ENCODE peak calls at places on chromosome 17, in eight cellular contexts. C is fibroblast of lung, N is cardiac muscle cell, X is lower leg skin, B is BJ, M is heart left ventricle, S is AG10803, Y is prostate gland. G is an unnamed sample.

GRCh38 chr17:5344914-5345313 is 62.8 kb downstream of the RABEP1 start:
- DNase-seq in Y (no peak), N (no peak), X (no peak), M (no peak), B (no peak), C (no peak), S (no peak), G (no peak)

GRCh38 chr17:78557598-78558039 is 19.6 kb downstream of the DNAH17 start:
- DNase-seq in Y (no peak), X (no peak), M (no peak), S (peak; percentile 79), C (peak; percentile 36), B (peak; percentile 26), N (peak; percentile 60), G (peak; percentile 46)

GRCh38 chr17:38575781-38576180 is 30.0 kb downstream of the SRCIN1 start:
- DNase-seq in S (peak; percentile 48), N (no peak), M (no peak), B (no peak), X (no peak), C (no peak), Y (no peak), G (no peak)

GRCh38 chr17:40247926-40248495 is 28.9 kb downstream of the WIPF2 start:
- DNase-seq in N (peak; percentile 23), M (no peak), Y (no peak), X (no peak), C (no peak), S (no peak), B (no peak), G (no peak)

GRCh38 chr17:77233635-77234334 is 93.0 kb downstream of the SEC14L1 start:
- DNase-seq in M (no peak), Y (no peak), B (no peak), X (no peak), S (peak; percentile 55), N (peak; percentile 87), C (peak; percentile 95), G (peak; percentile 71)

GRCh38 chr17:71440513-71440912 is 680.3 kb upstream of the SOX9 start:
- DNase-seq in X (no peak), Y (no peak), B (no peak), N (no peak), M (no peak), S (no peak), C (no peak), G (no peak)

GRCh38 chr17:3008336-3009279 is 54.8 kb downstream of the OR1D5 start:
- DNase-seq in Y (no peak), B (no peak), N (no peak), M (no peak), S (no peak), X (no peak), C (no peak), G (no peak)

GRCh38 chr17:29256116-29256515 is 9.5 kb downstream of the CRYBA1 start:
- DNase-seq in Y (no peak), N (no peak), B (no peak), M (no peak), X (no peak), S (no peak), C (no peak), G (no peak)

GRCh38 chr17:41254861-41255260 is 323 bp upstream of the KRTAP9-9 start:
- DNase-seq in M (no peak), N (no peak), X (no peak), B (no peak), C (no peak), S (peak; percentile 41), Y (no peak), G (no peak)

GRCh38 chr17:74873874-74874614 is 1.2 kb upstream of the FDXR start:
- DNase-seq in M (no peak), C (no peak), B (no peak), S (no peak), X (no peak), Y (no peak), N (no peak), G (no peak)

GRCh38 chr17:74870512-74870911 is 2.3 kb downstream of the FDXR start:
- DNase-seq in N (peak; percentile 86), Y (no peak), X (no peak), C (peak; percentile 36), M (no peak), S (peak; percentile 78), B (no peak), G (no peak)

GRCh38 chr17:74873036-74873873 is 461 bp upstream of the FDXR start:
- DNase-seq in C (peak; percentile 100), X (peak; percentile 100), B (peak; percentile 99), N (peak; percentile 100), Y (peak; percentile 100), M (peak; percentile 99), S (peak; percentile 100), G (peak; percentile 100)

GRCh38 chr17:74872313-74873035 is at the start of gene FDXR:
- DNase-seq in C (no peak), N (no peak), M (no peak), B (no peak), X (no peak), Y (no peak), S (no peak), G (no peak)

GRCh38 chr17:74871329-74872076 is 1.3 kb downstream of the FDXR start:
- DNase-seq in B (no peak), S (no peak), N (no peak), M (no peak), X (no peak), C (no peak), Y (no peak), G (no peak)
- H3K4me3 ChIP-seq in B (peak overlapping the region; percentile 83), S (peak overlapping the region; percentile 70), N (peak overlapping the region; percentile 59), M (peak overlapping the region; percentile 69), X (no peak overlapping the region), C (no peak overlapping the region), Y (no peak overlapping the region), G (peak overlapping the region; percentile 84)

GRCh38 chr17:66191607-66192377 is at the start of gene CEP112:
- DNase-seq in N (peak; percentile 86), Y (peak; percentile 45), B (no peak), S (peak; percentile 54), X (peak; percentile 32), M (peak; percentile 81), C (peak; percentile 54), G (peak; percentile 72)
- TF ChIP-seq CTCF in N (no peak), Y (peak; percentile 12), B (no peak), S (no peak), X (no peak), M (no peak), C (no peak), G (no peak)

GRCh38 chr17:67392111-67392510 is 15.0 kb downstream of the PITPNC1 start:
- DNase-seq in Y (no peak), C (no peak), X (no peak), B (no peak), N (no peak), M (no peak), S (no peak), G (no peak)

GRCh38 chr17:67393809-67394418 is 16.8 kb downstream of the PITPNC1 start:
- DNase-seq in N (no peak), C (no peak), B (no peak), X (no peak), M (no peak), Y (no peak), S (no peak), G (no peak)

GRCh38 chr17:67388986-67389385 is 11.9 kb downstream of the PITPNC1 start:
- DNase-seq in N (no peak), S (no peak), Y (no peak), C (no peak), X (no peak), M (no peak), B (no peak), G (no peak)

GRCh38 chr17:67390006-67390645 is 13.0 kb downstream of the PITPNC1 start:
- DNase-seq in C (no peak), N (no peak), X (no peak), B (no peak), M (no peak), S (no peak), Y (peak; percentile 32), G (no peak)

DNA sequence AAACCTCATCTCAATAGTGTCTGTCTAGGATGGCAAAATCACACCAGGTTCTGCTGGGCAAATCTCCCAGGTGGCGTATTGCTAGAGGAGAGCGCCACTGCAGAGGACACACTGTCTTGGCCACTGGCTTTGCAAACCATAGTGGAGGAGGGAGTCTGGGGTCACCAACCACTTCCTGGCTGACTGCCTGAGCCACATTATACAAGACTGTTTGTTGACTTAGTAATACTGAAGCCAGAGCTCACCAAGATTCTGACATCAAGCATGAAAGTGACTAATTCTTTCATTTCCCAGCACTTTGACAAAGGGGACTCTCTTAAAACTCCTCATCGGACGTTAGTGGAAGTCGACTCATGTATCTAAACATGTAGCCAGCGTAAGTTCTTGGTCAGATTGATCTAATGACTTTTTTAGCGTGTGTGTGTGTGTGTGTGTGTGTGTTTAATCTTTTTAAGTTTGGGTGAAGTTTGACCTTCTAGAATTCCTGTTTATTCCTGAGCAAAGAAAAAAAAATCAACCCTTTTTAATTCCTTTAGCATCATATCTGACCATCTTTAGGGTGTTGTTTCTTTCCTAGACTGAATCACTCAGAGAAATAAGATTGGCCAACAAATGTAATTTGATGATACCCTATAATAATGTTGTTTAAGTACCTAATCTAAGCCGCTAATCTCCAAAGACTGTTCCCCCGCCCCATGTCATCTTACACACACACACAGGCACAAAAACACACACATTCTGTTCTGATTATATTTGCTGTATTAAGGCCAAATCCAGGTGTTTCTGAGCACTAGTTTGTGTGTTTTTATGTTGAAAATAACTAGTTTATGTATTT is 13.8 kb downstream of the PITPNC1 start:
- DNase-seq in C (peak; percentile 94), M (peak; percentile 57), N (peak; percentile 81), Y (peak; percentile 76), S (peak; percentile 87), B (peak; percentile 90), X (no peak), G (peak; percentile 96)
- H3K4me3 ChIP-seq in C (no peak overlapping the region), M (no peak overlapping the region), N (no peak overlapping the region), Y (no peak overlapping the region), S (no peak overlapping the region), B (no peak overlapping the region), X (no peak overlapping the region), G (no peak overlapping the region)

GRCh38 chr17:42538482-42538881 is 2.4 kb downstream of the NAGLU start:
- DNase-seq in B (no peak), S (no peak), X (no peak), Y (no peak), C (no peak), M (no peak), N (no peak), G (no peak)
- TF ChIP-seq CTCF in B (no peak), S (no peak), X (no peak), Y (no peak), C (no peak), M (no peak), N (no peak), G (no peak)

GRCh38 chr17:58693208-58693607 is 806 bp downstream of the RAD51C start:
- DNase-seq in C (peak; percentile 12), X (no peak), Y (no peak), B (no peak), N (no peak), S (peak; percentile 35), M (no peak), G (peak; percentile 15)
- H3K4me3 ChIP-seq in C (peak overlapping the region; percentile 62), X (no peak overlapping the region), Y (peak overlapping the region; percentile 58), B (peak overlapping the region; percentile 60), N (peak overlapping the region; percentile 25), S (peak overlapping the region; percentile 92), M (peak overlapping the region; percentile 87), G (peak overlapping the region; percentile 81)

G was measured in astrocyte of the spinal cord.